ENCODE peak calls at places on chromosome 11, in seven cellular contexts. One of them, this sample, is unnamed.

GRCh38 chr11:122863704-122864326 is 18.7 kb upstream of the JHY start:
- DNase-seq in BE2C: peak
- DNase-seq in PC-9: no peak
- DNase-seq in Caco-2: peak
- DNase-seq in CD8-positive, alpha-beta T cell: peak
- DNase-seq in RWPE2: no peak
- DNase-seq in upper lobe of right lung: no peak
- DNase-seq in this sample: peak

GRCh38 chr11:43943931-43944751 is 1.7 kb downstream of the C11orf96 start:
- DNase-seq in BE2C: peak
- DNase-seq in PC-9: no peak
- DNase-seq in Caco-2: no peak
- DNase-seq in CD8-positive, alpha-beta T cell: no peak
- DNase-seq in RWPE2: no peak
- DNase-seq in upper lobe of right lung: peak
- DNase-seq in this sample: no peak

GRCh38 chr11:66600219-66600923 is 7.4 kb downstream of the CCS start:
- DNase-seq in BE2C: no peak
- DNase-seq in PC-9: no peak
- DNase-seq in Caco-2: no peak
- DNase-seq in CD8-positive, alpha-beta T cell: no peak
- DNase-seq in RWPE2: no peak
- DNase-seq in upper lobe of right lung: no peak
- DNase-seq in this sample: no peak

GRCh38 chr11:95831198-95831883 is 41.0 kb downstream of the CEP57 start:
- DNase-seq in BE2C: no peak
- DNase-seq in PC-9: peak
- DNase-seq in Caco-2: no peak
- DNase-seq in CD8-positive, alpha-beta T cell: no peak
- DNase-seq in RWPE2: no peak
- DNase-seq in upper lobe of right lung: no peak
- DNase-seq in this sample: peak

GRCh38 chr11:43489869-43490465 is 131.2 kb downstream of the TTC17 start:
- DNase-seq in BE2C: no peak
- DNase-seq in PC-9: no peak
- DNase-seq in Caco-2: no peak
- DNase-seq in CD8-positive, alpha-beta T cell: no peak
- DNase-seq in RWPE2: no peak
- DNase-seq in upper lobe of right lung: no peak
- DNase-seq in this sample: no peak

GRCh38 chr11:131663403-131664200 is 293.2 kb downstream of the NTM start:
- DNase-seq in BE2C: no peak
- DNase-seq in PC-9: no peak
- DNase-seq in Caco-2: no peak
- DNase-seq in CD8-positive, alpha-beta T cell: no peak
- DNase-seq in RWPE2: peak
- DNase-seq in upper lobe of right lung: no peak
- DNase-seq in this sample: no peak

GRCh38 chr11:117189191-117189940 is 9.8 kb upstream of the TAGLN start:
- DNase-seq in BE2C: no peak
- DNase-seq in PC-9: no peak
- DNase-seq in Caco-2: peak
- DNase-seq in CD8-positive, alpha-beta T cell: no peak
- DNase-seq in RWPE2: peak
- DNase-seq in upper lobe of right lung: peak
- DNase-seq in this sample: no peak

GRCh38 chr11:64877390-64878222 is 815 bp downstream of the EHD1 start:
- DNase-seq in BE2C: no peak
- DNase-seq in PC-9: peak
- DNase-seq in Caco-2: no peak
- DNase-seq in CD8-positive, alpha-beta T cell: no peak
- DNase-seq in RWPE2: peak
- DNase-seq in upper lobe of right lung: no peak
- DNase-seq in this sample: no peak

GRCh38 chr11:86869531-86869930 is 69.2 kb downstream of the PRSS23 start:
- DNase-seq in BE2C: no peak
- DNase-seq in PC-9: no peak
- DNase-seq in Caco-2: no peak
- DNase-seq in CD8-positive, alpha-beta T cell: no peak
- DNase-seq in RWPE2: no peak
- DNase-seq in upper lobe of right lung: no peak
- DNase-seq in this sample: no peak

GRCh38 chr11:83671295-83671694 is 385.1 kb upstream of the CCDC90B start:
- DNase-seq in BE2C: no peak
- DNase-seq in PC-9: no peak
- DNase-seq in Caco-2: no peak
- DNase-seq in CD8-positive, alpha-beta T cell: no peak
- DNase-seq in RWPE2: no peak
- DNase-seq in upper lobe of right lung: no peak
- DNase-seq in this sample: peak

GRCh38 chr11:116742104-116742503 is 30.7 kb downstream of the BUD13 start:
- DNase-seq in BE2C: no peak
- DNase-seq in PC-9: no peak
- DNase-seq in Caco-2: no peak
- DNase-seq in CD8-positive, alpha-beta T cell: no peak
- DNase-seq in RWPE2: no peak
- DNase-seq in upper lobe of right lung: no peak
- DNase-seq in this sample: no peak

GRCh38 chr11:35735411-35735810 is 72.8 kb downstream of the TRIM44 start:
- DNase-seq in BE2C: no peak
- DNase-seq in PC-9: no peak
- DNase-seq in Caco-2: no peak
- DNase-seq in CD8-positive, alpha-beta T cell: no peak
- DNase-seq in RWPE2: no peak
- DNase-seq in upper lobe of right lung: no peak
- DNase-seq in this sample: no peak

GRCh38 chr11:126886636-126887035 is 113.9 kb downstream of the KIRREL3 start:
- DNase-seq in BE2C: no peak
- DNase-seq in PC-9: no peak
- DNase-seq in Caco-2: no peak
- DNase-seq in CD8-positive, alpha-beta T cell: no peak
- DNase-seq in RWPE2: no peak
- DNase-seq in upper lobe of right lung: no peak
- DNase-seq in this sample: peak

GRCh38 chr11:84628871-84629625 is 998.1 kb downstream of the DLG2 start:
- DNase-seq in BE2C: no peak
- DNase-seq in PC-9: no peak
- DNase-seq in Caco-2: no peak
- DNase-seq in CD8-positive, alpha-beta T cell: no peak
- DNase-seq in RWPE2: no peak
- DNase-seq in upper lobe of right lung: no peak
- DNase-seq in this sample: no peak

DNA sequence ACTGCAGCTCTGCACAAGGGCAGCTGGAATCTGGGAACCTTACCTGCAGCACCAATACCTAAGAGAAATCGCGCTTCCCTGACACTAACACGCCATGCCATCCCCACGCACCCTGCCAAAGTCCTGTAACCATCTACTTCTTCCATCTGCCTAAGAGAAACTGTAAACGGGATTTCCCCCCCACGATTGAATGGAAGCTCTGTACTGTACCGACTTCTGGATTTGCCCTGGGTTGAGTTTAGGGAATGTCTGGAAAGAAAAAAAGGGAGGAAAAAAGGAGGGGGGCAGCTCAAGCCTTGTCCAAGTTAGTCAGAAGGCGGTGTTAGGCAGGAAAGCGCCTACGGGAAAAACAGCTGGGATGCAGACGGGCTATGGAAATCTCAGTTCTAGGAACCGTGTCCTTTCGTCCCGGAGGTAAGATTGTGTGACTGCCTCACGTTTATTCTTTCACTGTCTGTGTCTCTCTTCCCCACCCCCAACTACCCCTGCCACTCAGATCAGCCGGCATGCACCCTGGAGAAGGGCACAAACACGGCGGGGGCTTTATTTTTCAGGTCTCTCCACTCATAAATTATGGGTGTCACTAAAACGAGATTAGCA is 125.5 kb upstream of the C11orf58 start:
- DNase-seq in BE2C: no peak
- DNase-seq in PC-9: no peak
- DNase-seq in Caco-2: no peak
- DNase-seq in CD8-positive, alpha-beta T cell: no peak
- DNase-seq in RWPE2: no peak
- DNase-seq in upper lobe of right lung: no peak
- DNase-seq in this sample: no peak
- TF ChIP-seq CTCF in BE2C: no peak
- TF ChIP-seq CTCF in PC-9: no peak
- TF ChIP-seq CTCF in Caco-2: no peak
- TF ChIP-seq CTCF in CD8-positive, alpha-beta T cell: no peak
- TF ChIP-seq CTCF in RWPE2: no peak
- TF ChIP-seq CTCF in upper lobe of right lung: no peak
- TF ChIP-seq CTCF in this sample: no peak

GRCh38 chr11:19228956-19229355 is 11.8 kb downstream of the E2F8 start:
- DNase-seq in BE2C: no peak
- DNase-seq in PC-9: no peak
- DNase-seq in Caco-2: no peak
- DNase-seq in CD8-positive, alpha-beta T cell: no peak
- DNase-seq in RWPE2: no peak
- DNase-seq in upper lobe of right lung: no peak
- DNase-seq in this sample: no peak

GRCh38 chr11:19226378-19227195 is 14.2 kb downstream of the E2F8 start:
- DNase-seq in BE2C: no peak
- DNase-seq in PC-9: no peak
- DNase-seq in Caco-2: no peak
- DNase-seq in CD8-positive, alpha-beta T cell: no peak
- DNase-seq in RWPE2: no peak
- DNase-seq in upper lobe of right lung: no peak
- DNase-seq in this sample: no peak

GRCh38 chr11:19232910-19233503 is 7.7 kb downstream of the E2F8 start:
- DNase-seq in BE2C: no peak
- DNase-seq in PC-9: peak
- DNase-seq in Caco-2: no peak
- DNase-seq in CD8-positive, alpha-beta T cell: no peak
- DNase-seq in RWPE2: no peak
- DNase-seq in upper lobe of right lung: no peak
- DNase-seq in this sample: peak

GRCh38 chr11:19225599-19225998 is 15.1 kb downstream of the E2F8 start:
- DNase-seq in BE2C: no peak
- DNase-seq in PC-9: no peak
- DNase-seq in Caco-2: no peak
- DNase-seq in CD8-positive, alpha-beta T cell: no peak
- DNase-seq in RWPE2: no peak
- DNase-seq in upper lobe of right lung: no peak
- DNase-seq in this sample: no peak

GRCh38 chr11:19229671-19230070 is 11.1 kb downstream of the E2F8 start:
- DNase-seq in BE2C: no peak
- DNase-seq in PC-9: no peak
- DNase-seq in Caco-2: no peak
- DNase-seq in CD8-positive, alpha-beta T cell: no peak
- DNase-seq in RWPE2: no peak
- DNase-seq in upper lobe of right lung: no peak
- DNase-seq in this sample: no peak
- H3K4me3 ChIP-seq in BE2C: no peak
- H3K4me3 ChIP-seq in PC-9: no peak
- H3K4me3 ChIP-seq in Caco-2: no peak
- H3K4me3 ChIP-seq in CD8-positive, alpha-beta T cell: no peak
- H3K4me3 ChIP-seq in RWPE2: no peak
- H3K4me3 ChIP-seq in upper lobe of right lung: no peak
- H3K4me3 ChIP-seq in this sample: no peak

GRCh38 chr11:34487430-34487829 is 26.2 kb downstream of the ELF5 start:
- DNase-seq in BE2C: no peak
- DNase-seq in PC-9: no peak
- DNase-seq in Caco-2: no peak
- DNase-seq in CD8-positive, alpha-beta T cell: no peak
- DNase-seq in RWPE2: no peak
- DNase-seq in upper lobe of right lung: no peak
- DNase-seq in this sample: no peak
- TF ChIP-seq CTCF in BE2C: no peak
- TF ChIP-seq CTCF in PC-9: no peak
- TF ChIP-seq CTCF in Caco-2: no peak
- TF ChIP-seq CTCF in CD8-positive, alpha-beta T cell: no peak
- TF ChIP-seq CTCF in RWPE2: no peak
- TF ChIP-seq CTCF in upper lobe of right lung: no peak
- TF ChIP-seq CTCF in this sample: no peak

DNA sequence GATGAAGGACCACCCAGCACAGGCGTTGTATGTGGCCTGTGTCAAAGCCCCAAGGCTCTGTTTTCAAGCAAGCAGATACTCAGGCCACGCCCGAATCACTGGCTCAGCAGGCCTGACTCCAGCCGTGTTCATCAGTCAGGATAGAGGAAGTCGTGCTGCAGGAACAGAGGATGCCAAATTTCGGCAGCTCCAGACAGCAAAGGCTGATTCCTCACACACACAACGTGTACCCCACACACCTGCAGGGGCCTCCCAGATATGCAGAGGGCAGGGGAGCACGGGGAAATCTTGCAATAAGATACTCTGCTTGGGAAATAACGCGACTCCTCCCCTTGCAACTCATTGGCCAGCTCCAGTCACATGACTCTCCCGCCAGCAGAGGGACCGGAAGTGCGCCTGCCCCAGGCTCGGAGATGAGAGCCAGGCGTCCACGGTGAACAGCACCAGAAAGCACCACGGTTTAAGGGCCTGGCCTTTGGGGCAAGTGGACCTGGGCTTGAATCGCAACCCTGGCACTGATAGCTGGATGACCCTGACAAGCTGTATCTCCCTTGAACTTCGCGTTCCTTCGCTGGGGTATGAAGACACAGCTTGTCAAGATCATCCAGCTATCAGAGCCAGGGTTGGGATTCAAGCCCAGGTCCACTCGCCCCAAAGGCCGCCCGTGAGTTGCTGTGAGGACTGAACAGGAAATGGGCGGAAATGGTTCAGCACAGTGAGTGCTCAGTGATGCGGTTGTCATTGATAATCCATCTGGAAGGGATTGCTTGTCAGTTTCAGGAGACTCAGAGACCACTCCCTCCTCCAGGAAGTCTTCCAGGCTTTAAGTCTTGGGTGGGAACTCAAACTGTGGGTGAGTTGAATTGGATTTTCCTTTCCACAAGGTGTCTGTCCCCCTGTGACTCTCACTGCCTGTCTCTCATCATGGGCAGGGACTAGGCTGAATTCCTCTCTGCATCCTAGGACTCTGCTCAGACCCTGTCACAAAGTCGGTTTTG is 88.5 kb downstream of the MYEOV start:
- DNase-seq in BE2C: peak
- DNase-seq in PC-9: peak
- DNase-seq in Caco-2: peak
- DNase-seq in CD8-positive, alpha-beta T cell: no peak
- DNase-seq in RWPE2: peak
- DNase-seq in upper lobe of right lung: peak
- DNase-seq in this sample: no peak
- H3K4me3 ChIP-seq in BE2C: no peak
- H3K4me3 ChIP-seq in PC-9: peak
- H3K4me3 ChIP-seq in Caco-2: peak
- H3K4me3 ChIP-seq in CD8-positive, alpha-beta T cell: no peak
- H3K4me3 ChIP-seq in RWPE2: no peak
- H3K4me3 ChIP-seq in upper lobe of right lung: peak
- H3K4me3 ChIP-seq in this sample: no peak

This sample was measured in AG10803.